ENCODE peak calls at places on chromosome 22, in seven cellular contexts. C is A549, E is stomach, H is ovary, A is body of pancreas, B is tibial nerve, J is heart left ventricle. Q is an unnamed sample.

GRCh38 chr22:27253108-27253507 is 548.4 kb downstream of the MN1 start:
- DNase-seq in J (no peak), A (no peak), E (no peak), H (no peak), C (no peak), B (no peak), Q (no peak)

GRCh38 chr22:46591890-46592289 is 28.3 kb upstream of the GRAMD4 start:
- DNase-seq in C (no peak), B (no peak), J (peak; percentile 54), E (no peak), H (no peak), A (no peak), Q (peak; percentile 28)

GRCh38 chr22:19523240-19524169 is 705 bp downstream of the CLDN5 start:
- DNase-seq in C (no peak), E (no peak), B (no peak), H (no peak), J (no peak), A (no peak), Q (no peak)

GRCh38 chr22:37801946-37802309 is 5.8 kb upstream of the GCAT start:
- DNase-seq in B (no peak), J (no peak), H (no peak), E (no peak), C (peak; percentile 31), A (peak; percentile 52), Q (no peak)

GRCh38 chr22:17823964-17824363 is 49.7 kb upstream of the BID start:
- DNase-seq in A (no peak), B (no peak), J (no peak), C (no peak), E (no peak), H (no peak), Q (no peak)

GRCh38 chr22:30444632-30445437 is 19.3 kb downstream of the MTFP1 start:
- DNase-seq in E (peak; percentile 67), C (peak; percentile 62), H (no peak), B (peak; percentile 24), A (peak; percentile 68), J (no peak), Q (no peak)

GRCh38 chr22:41841085-41841712 is 8.3 kb downstream of the SREBF2 start:
- DNase-seq in B (peak; percentile 55), A (no peak), C (peak; percentile 65), E (peak; percentile 60), H (no peak), J (no peak), Q (no peak)

GRCh38 chr22:19760652-19761002 is at the start of gene TBX1:
- DNase-seq in A (no peak), E (no peak), C (no peak), H (no peak), J (no peak), B (no peak), Q (no peak)

GRCh38 chr22:45330548-45330947 is 20.8 kb downstream of the FAM118A start:
- DNase-seq in C (no peak), H (no peak), A (no peak), J (no peak), E (no peak), B (no peak), Q (peak; percentile 41)

GRCh38 chr22:31148516-31148915 is 8.2 kb upstream of the PLA2G3 start:
- DNase-seq in C (no peak), H (no peak), E (no peak), J (peak; percentile 30), B (no peak), A (no peak), Q (no peak)

GRCh38 chr22:20606784-20607128 is 99.3 kb downstream of the MED15 start:
- DNase-seq in J (no peak), C (no peak), A (no peak), B (no peak), E (no peak), H (no peak), Q (no peak)

GRCh38 chr22:45294030-45294429 is 9.3 kb downstream of the UPK3A start:
- DNase-seq in B (no peak), J (no peak), C (no peak), E (no peak), A (no peak), H (no peak), Q (no peak)

GRCh38 chr22:36334838-36335603 is 52.7 kb downstream of the MYH9 start:
- DNase-seq in A (peak; percentile 62), H (no peak), C (no peak), B (no peak), E (no peak), J (no peak), Q (no peak)

GRCh38 chr22:42080287-42080686 is 787 bp downstream of the SMDT1 start:
- DNase-seq in A (peak; percentile 47), C (peak; percentile 5), E (peak; percentile 55), H (peak; percentile 34), J (no peak), B (no peak), Q (no peak)

GRCh38 chr22:38201718-38202436 is at the start of gene MAFF:
- DNase-seq in C (peak; percentile 94), J (peak; percentile 97), H (peak; percentile 98), B (peak; percentile 94), A (peak; percentile 98), E (peak; percentile 98), Q (peak; percentile 90)

GRCh38 chr22:49659281-49659923 is 168.3 kb downstream of the BRD1 start:
- DNase-seq in E (no peak), A (peak; percentile 9), J (peak; percentile 54), C (no peak), B (no peak), H (no peak), Q (peak; percentile 43)

GRCh38 chr22:50529416-50530279 is at the start of gene TYMP:
- DNase-seq in E (peak; percentile 83), B (peak; percentile 40), H (no peak), C (no peak), A (peak; percentile 44), J (peak; percentile 93), Q (peak; percentile 94)

GRCh38 chr22:43293661-43294392 is 49.3 kb downstream of the SCUBE1 start:
- DNase-seq in J (no peak), B (peak; percentile 72), E (peak; percentile 57), H (peak; percentile 84), A (no peak), C (peak; percentile 73), Q (peak; percentile 87)

GRCh38 chr22:22343603-22344276 is 99.2 kb downstream of the VPREB1 start:
- DNase-seq in C (no peak), J (no peak), H (no peak), B (no peak), E (no peak), A (no peak), Q (no peak)

GRCh38 chr22:19179472-19180048 is 1.0 kb upstream of the SLC25A1 start:
- DNase-seq in J (peak; percentile 85), A (peak; percentile 80), C (peak; percentile 84), H (peak; percentile 73), B (peak; percentile 64), E (peak; percentile 80), Q (peak; percentile 64)

GRCh38 chr22:32649515-32650200 is 151.8 kb upstream of the TIMP3 start:
- DNase-seq in A (no peak), C (peak; percentile 14), B (no peak), H (no peak), J (peak; percentile 65), E (no peak), Q (no peak)

GRCh38 chr22:22842085-22842484 is 45.5 kb upstream of the IGLL5 start:
- DNase-seq in B (no peak), E (no peak), C (no peak), H (no peak), A (no peak), J (no peak), Q (no peak)

GRCh38 chr22:50691521-50691920 is 18.9 kb downstream of the SHANK3 start:
- DNase-seq in J (no peak), C (peak; percentile 42), A (peak; percentile 12), B (no peak), H (no peak), E (no peak), Q (peak; percentile 29)

GRCh38 chr22:46508391-46508999 is 28.9 kb downstream of the CELSR1 start:
- DNase-seq in E (no peak), H (no peak), C (no peak), A (no peak), B (no peak), J (no peak), Q (no peak)

GRCh38 chr22:23901600-23901999 is 7.4 kb downstream of the MIF start:
- DNase-seq in E (no peak), H (no peak), A (no peak), B (no peak), C (no peak), J (no peak), Q (no peak)
- H3K27ac ChIP-seq in E (no peak overlapping the region), H (no peak overlapping the region), A (no peak overlapping the region), B (no peak overlapping the region), C (no peak overlapping the region), J (no peak overlapping the region), Q (no peak overlapping the region)

DNA sequence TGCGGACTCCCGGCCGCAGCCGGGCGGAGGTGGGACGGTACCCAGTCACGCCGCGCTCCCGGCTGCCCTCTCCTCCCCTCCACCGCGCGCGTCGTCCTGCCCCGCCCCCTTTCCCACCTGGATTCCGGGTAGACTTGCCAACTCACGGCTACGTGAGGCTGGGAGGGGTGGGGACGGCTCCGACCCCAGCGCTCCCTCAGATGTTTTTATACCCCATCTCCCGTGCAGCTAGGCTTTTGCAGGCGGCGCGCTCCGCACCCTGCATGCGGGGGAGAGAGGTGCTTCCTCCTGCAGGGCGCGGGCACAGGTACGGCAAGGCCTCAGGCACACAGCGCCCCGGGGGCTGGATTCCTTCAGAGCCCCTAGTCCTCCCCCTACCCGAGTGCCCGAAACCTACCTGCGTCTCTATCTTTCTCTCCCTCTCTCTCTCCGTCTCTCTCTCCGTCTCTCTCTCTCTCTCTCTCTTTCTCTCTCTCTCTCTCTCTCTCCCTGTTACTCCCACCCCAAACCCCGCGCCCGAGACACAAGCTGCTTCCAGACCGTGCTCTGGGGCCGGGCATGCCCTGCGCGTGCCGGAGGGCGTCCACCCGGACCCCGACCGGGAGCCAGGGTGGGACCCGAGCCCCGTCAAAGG is 1.9 kb downstream of the PDGFB start:
- DNase-seq in J (no peak), E (peak; percentile 73), B (no peak), C (no peak), A (peak; percentile 75), H (no peak), Q (no peak)
- H3K4me1 ChIP-seq in J (peaks cover 75% of the 10 kb centered on the region), E (peaks cover 73% of the 10 kb centered on the region), B (peaks cover 41% of the 10 kb centered on the region), C (peaks cover 39% of the 10 kb centered on the region), A (peaks cover 67% of the 10 kb centered on the region), H (peaks cover 5% of the 10 kb centered on the region), Q (no peaks in the 10 kb centered on the region)

DNA sequence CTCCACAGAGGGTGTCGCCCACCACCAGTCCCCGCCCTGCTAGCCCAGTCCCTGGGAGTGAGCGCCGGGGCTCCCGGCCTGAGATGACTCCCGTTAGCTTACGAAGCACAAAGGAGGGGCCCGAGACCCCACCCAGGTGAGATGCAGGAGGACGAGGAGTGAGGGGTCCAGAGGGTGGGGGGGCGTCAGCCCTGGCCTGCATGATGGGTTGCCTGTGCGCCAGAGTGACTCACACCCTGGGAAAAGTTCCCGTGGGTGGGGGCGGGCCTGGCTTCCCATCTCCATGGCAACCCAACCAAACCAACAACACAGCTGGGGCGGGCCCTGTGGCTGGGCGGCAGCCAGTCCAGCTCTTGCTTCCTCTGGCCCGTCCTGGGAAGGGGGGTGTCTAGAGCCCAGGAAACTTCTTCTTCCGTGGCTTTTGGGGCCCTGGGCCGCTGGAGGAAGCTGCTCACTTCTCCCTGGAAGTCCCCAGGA is 4.5 kb downstream of the GAS2L1 start:
- DNase-seq in A (peak; percentile 97), B (peak; percentile 98), H (peak; percentile 98), C (peak; percentile 88), E (peak; percentile 89), J (peak; percentile 97), Q (peak; percentile 92)
- TF ChIP-seq POLR2A in A (no peak), B (no peak), H (no peak), C (no peak), E (no peak), J (peak; percentile 25), Q (no peak)

GRCh38 chr22:28373841-28374240 is 305.8 kb downstream of the TTC28 start:
- DNase-seq in H (no peak), E (no peak), B (no peak), C (no peak), J (no peak), A (no peak), Q (no peak)
- H3K27ac ChIP-seq in H (no peak overlapping the region), E (no peak overlapping the region), B (no peak overlapping the region), C (no peak overlapping the region), J (no peak overlapping the region), A (no peak overlapping the region), Q (no peak overlapping the region)

Q was measured in Peyer's patch.